ENCODE peak calls at places on chromosome 19, in ten cellular contexts. One of them, this sample, is unnamed.

GRCh38 chr19:34096020-34096915 is 76.0 kb upstream of the LSM14A start:
- DNase-seq in SK-N-SH: peak
- DNase-seq in Calu3: peak
- DNase-seq in epithelial cell of proximal tubule: peak
- DNase-seq in cardiac fibroblast: peak
- DNase-seq in fibroblast of pulmonary artery: peak
- DNase-seq in uterus: no peak
- DNase-seq in fibroblast of lung: peak
- DNase-seq in MM.1S: peak
- DNase-seq in glutamatergic neuron: no peak
- DNase-seq in this sample: no peak

GRCh38 chr19:42253245-42254082 is 1.5 kb downstream of the ERF start:
- DNase-seq in SK-N-SH: peak
- DNase-seq in Calu3: peak
- DNase-seq in epithelial cell of proximal tubule: no peak
- DNase-seq in cardiac fibroblast: peak
- DNase-seq in fibroblast of pulmonary artery: peak
- DNase-seq in uterus: peak
- DNase-seq in fibroblast of lung: peak
- DNase-seq in MM.1S: peak
- DNase-seq in glutamatergic neuron: peak
- DNase-seq in this sample: peak

GRCh38 chr19:36115453-36116343 is at the start of gene TBCB:
- DNase-seq in SK-N-SH: peak
- DNase-seq in Calu3: no peak
- DNase-seq in epithelial cell of proximal tubule: no peak
- DNase-seq in cardiac fibroblast: peak
- DNase-seq in fibroblast of pulmonary artery: peak
- DNase-seq in uterus: peak
- DNase-seq in fibroblast of lung: peak
- DNase-seq in MM.1S: peak
- DNase-seq in glutamatergic neuron: peak
- DNase-seq in this sample: no peak

GRCh38 chr19:16596399-16596798 is 24.2 kb upstream of the SLC35E1 start:
- DNase-seq in SK-N-SH: no peak
- DNase-seq in Calu3: no peak
- DNase-seq in epithelial cell of proximal tubule: no peak
- DNase-seq in cardiac fibroblast: no peak
- DNase-seq in fibroblast of pulmonary artery: no peak
- DNase-seq in uterus: no peak
- DNase-seq in fibroblast of lung: no peak
- DNase-seq in MM.1S: no peak
- DNase-seq in glutamatergic neuron: no peak
- DNase-seq in this sample: no peak

GRCh38 chr19:31885280-31885853 is 460.0 kb upstream of the ZNF507 start:
- DNase-seq in SK-N-SH: no peak
- DNase-seq in Calu3: no peak
- DNase-seq in epithelial cell of proximal tubule: no peak
- DNase-seq in cardiac fibroblast: no peak
- DNase-seq in fibroblast of pulmonary artery: no peak
- DNase-seq in uterus: no peak
- DNase-seq in fibroblast of lung: no peak
- DNase-seq in MM.1S: no peak
- DNase-seq in glutamatergic neuron: no peak
- DNase-seq in this sample: no peak

GRCh38 chr19:33528404-33528803 is 6.8 kb upstream of the PEPD start:
- DNase-seq in SK-N-SH: no peak
- DNase-seq in Calu3: no peak
- DNase-seq in epithelial cell of proximal tubule: no peak
- DNase-seq in cardiac fibroblast: no peak
- DNase-seq in fibroblast of pulmonary artery: no peak
- DNase-seq in uterus: no peak
- DNase-seq in fibroblast of lung: no peak
- DNase-seq in MM.1S: no peak
- DNase-seq in glutamatergic neuron: no peak
- DNase-seq in this sample: no peak

GRCh38 chr19:46466536-46467199 is 4.7 kb downstream of the PNMA8A start:
- DNase-seq in SK-N-SH: no peak
- DNase-seq in Calu3: no peak
- DNase-seq in epithelial cell of proximal tubule: no peak
- DNase-seq in cardiac fibroblast: peak
- DNase-seq in fibroblast of pulmonary artery: peak
- DNase-seq in uterus: peak
- DNase-seq in fibroblast of lung: peak
- DNase-seq in MM.1S: peak
- DNase-seq in glutamatergic neuron: no peak
- DNase-seq in this sample: no peak

GRCh38 chr19:763869-764268 is 13.0 kb downstream of the MISP start:
- DNase-seq in SK-N-SH: no peak
- DNase-seq in Calu3: no peak
- DNase-seq in epithelial cell of proximal tubule: no peak
- DNase-seq in cardiac fibroblast: no peak
- DNase-seq in fibroblast of pulmonary artery: no peak
- DNase-seq in uterus: no peak
- DNase-seq in fibroblast of lung: no peak
- DNase-seq in MM.1S: no peak
- DNase-seq in glutamatergic neuron: no peak
- DNase-seq in this sample: no peak

DNA sequence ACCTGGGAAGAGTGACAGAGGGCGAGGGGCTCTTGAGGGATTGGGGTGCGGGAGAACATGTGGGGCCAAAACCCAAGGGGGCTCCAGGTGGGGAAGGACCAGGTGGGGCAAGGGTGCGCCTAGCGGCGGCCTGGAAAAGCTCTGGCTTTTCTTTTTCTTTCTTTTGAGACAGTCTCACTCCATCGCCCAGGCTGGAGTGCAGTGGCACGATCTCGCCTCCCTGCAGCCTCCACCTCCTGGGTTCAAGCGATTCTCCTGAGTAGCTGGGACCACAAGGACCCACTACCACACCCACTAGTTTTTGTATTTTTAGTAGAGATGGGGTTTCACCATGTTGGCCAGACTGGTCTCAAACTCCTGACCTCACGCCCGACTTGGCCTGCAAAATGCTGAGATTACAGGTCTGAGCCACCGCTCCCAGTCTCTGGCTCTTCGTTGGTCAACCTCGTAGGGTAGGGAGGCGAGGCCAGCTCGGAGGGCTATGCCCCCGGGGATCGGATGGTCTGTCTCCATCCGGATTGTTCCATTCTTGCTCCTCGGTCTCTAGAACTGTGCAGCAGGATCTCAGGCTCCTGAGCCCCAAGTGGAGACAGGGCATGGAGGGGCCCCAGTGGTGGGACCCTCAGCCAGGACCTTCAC is 3.7 kb downstream of the GADD45B start:
- DNase-seq in SK-N-SH: no peak
- DNase-seq in Calu3: no peak
- DNase-seq in epithelial cell of proximal tubule: no peak
- DNase-seq in cardiac fibroblast: peak
- DNase-seq in fibroblast of pulmonary artery: peak
- DNase-seq in uterus: no peak
- DNase-seq in fibroblast of lung: no peak
- DNase-seq in MM.1S: peak
- DNase-seq in glutamatergic neuron: no peak
- DNase-seq in this sample: no peak
- TF ChIP-seq CTCF in SK-N-SH: no peak
- TF ChIP-seq CTCF in Calu3: no peak
- TF ChIP-seq CTCF in epithelial cell of proximal tubule: peak
- TF ChIP-seq CTCF in cardiac fibroblast: no peak
- TF ChIP-seq CTCF in fibroblast of pulmonary artery: peak
- TF ChIP-seq CTCF in uterus: no peak
- TF ChIP-seq CTCF in fibroblast of lung: no peak
- TF ChIP-seq CTCF in MM.1S: peak
- TF ChIP-seq CTCF in glutamatergic neuron: peak
- TF ChIP-seq CTCF in this sample: peak

GRCh38 chr19:57655443-57655842 is 13.3 kb upstream of the ZSCAN4 start:
- DNase-seq in SK-N-SH: no peak
- DNase-seq in Calu3: no peak
- DNase-seq in epithelial cell of proximal tubule: no peak
- DNase-seq in cardiac fibroblast: no peak
- DNase-seq in fibroblast of pulmonary artery: no peak
- DNase-seq in uterus: no peak
- DNase-seq in fibroblast of lung: no peak
- DNase-seq in MM.1S: no peak
- DNase-seq in glutamatergic neuron: no peak
- DNase-seq in this sample: no peak

GRCh38 chr19:57648336-57649003 is 15.5 kb downstream of the ZNF211 start:
- DNase-seq in SK-N-SH: peak
- DNase-seq in Calu3: no peak
- DNase-seq in epithelial cell of proximal tubule: no peak
- DNase-seq in cardiac fibroblast: no peak
- DNase-seq in fibroblast of pulmonary artery: no peak
- DNase-seq in uterus: no peak
- DNase-seq in fibroblast of lung: no peak
- DNase-seq in MM.1S: no peak
- DNase-seq in glutamatergic neuron: no peak
- DNase-seq in this sample: no peak

GRCh38 chr19:57656346-57656745 is 12.4 kb upstream of the ZSCAN4 start:
- DNase-seq in SK-N-SH: no peak
- DNase-seq in Calu3: no peak
- DNase-seq in epithelial cell of proximal tubule: no peak
- DNase-seq in cardiac fibroblast: no peak
- DNase-seq in fibroblast of pulmonary artery: no peak
- DNase-seq in uterus: no peak
- DNase-seq in fibroblast of lung: no peak
- DNase-seq in MM.1S: no peak
- DNase-seq in glutamatergic neuron: no peak
- DNase-seq in this sample: no peak

GRCh38 chr19:57653689-57654088 is 15.0 kb upstream of the ZSCAN4 start:
- DNase-seq in SK-N-SH: no peak
- DNase-seq in Calu3: no peak
- DNase-seq in epithelial cell of proximal tubule: no peak
- DNase-seq in cardiac fibroblast: no peak
- DNase-seq in fibroblast of pulmonary artery: no peak
- DNase-seq in uterus: no peak
- DNase-seq in fibroblast of lung: no peak
- DNase-seq in MM.1S: no peak
- DNase-seq in glutamatergic neuron: no peak
- DNase-seq in this sample: no peak

GRCh38 chr19:57651654-57651996 is 17.1 kb upstream of the ZSCAN4 start:
- DNase-seq in SK-N-SH: no peak
- DNase-seq in Calu3: no peak
- DNase-seq in epithelial cell of proximal tubule: no peak
- DNase-seq in cardiac fibroblast: no peak
- DNase-seq in fibroblast of pulmonary artery: no peak
- DNase-seq in uterus: no peak
- DNase-seq in fibroblast of lung: no peak
- DNase-seq in MM.1S: no peak
- DNase-seq in glutamatergic neuron: no peak
- DNase-seq in this sample: no peak
- TF ChIP-seq CTCF in SK-N-SH: no peak
- TF ChIP-seq CTCF in Calu3: no peak
- TF ChIP-seq CTCF in epithelial cell of proximal tubule: no peak
- TF ChIP-seq CTCF in cardiac fibroblast: no peak
- TF ChIP-seq CTCF in fibroblast of pulmonary artery: peak
- TF ChIP-seq CTCF in uterus: no peak
- TF ChIP-seq CTCF in fibroblast of lung: no peak
- TF ChIP-seq CTCF in MM.1S: no peak
- TF ChIP-seq CTCF in glutamatergic neuron: no peak
- TF ChIP-seq CTCF in this sample: no peak

GRCh38 chr19:7881910-7882309 is 6.4 kb upstream of the LRRC8E start:
- DNase-seq in SK-N-SH: no peak
- DNase-seq in Calu3: no peak
- DNase-seq in epithelial cell of proximal tubule: no peak
- DNase-seq in cardiac fibroblast: no peak
- DNase-seq in fibroblast of pulmonary artery: no peak
- DNase-seq in uterus: no peak
- DNase-seq in fibroblast of lung: no peak
- DNase-seq in MM.1S: no peak
- DNase-seq in glutamatergic neuron: no peak
- DNase-seq in this sample: no peak

GRCh38 chr19:7883105-7883504 is 5.2 kb upstream of the LRRC8E start:
- DNase-seq in SK-N-SH: no peak
- DNase-seq in Calu3: no peak
- DNase-seq in epithelial cell of proximal tubule: no peak
- DNase-seq in cardiac fibroblast: no peak
- DNase-seq in fibroblast of pulmonary artery: no peak
- DNase-seq in uterus: no peak
- DNase-seq in fibroblast of lung: no peak
- DNase-seq in MM.1S: no peak
- DNase-seq in glutamatergic neuron: no peak
- DNase-seq in this sample: no peak

GRCh38 chr19:7885818-7886217 is 2.5 kb upstream of the LRRC8E start:
- DNase-seq in SK-N-SH: no peak
- DNase-seq in Calu3: no peak
- DNase-seq in epithelial cell of proximal tubule: no peak
- DNase-seq in cardiac fibroblast: no peak
- DNase-seq in fibroblast of pulmonary artery: no peak
- DNase-seq in uterus: no peak
- DNase-seq in fibroblast of lung: no peak
- DNase-seq in MM.1S: no peak
- DNase-seq in glutamatergic neuron: no peak
- DNase-seq in this sample: no peak

GRCh38 chr19:7887408-7888144 is 734 bp upstream of the LRRC8E start:
- DNase-seq in SK-N-SH: no peak
- DNase-seq in Calu3: no peak
- DNase-seq in epithelial cell of proximal tubule: no peak
- DNase-seq in cardiac fibroblast: no peak
- DNase-seq in fibroblast of pulmonary artery: no peak
- DNase-seq in uterus: no peak
- DNase-seq in fibroblast of lung: no peak
- DNase-seq in MM.1S: no peak
- DNase-seq in glutamatergic neuron: no peak
- DNase-seq in this sample: no peak

GRCh38 chr19:7883796-7884570 is 4.3 kb upstream of the LRRC8E start:
- DNase-seq in SK-N-SH: no peak
- DNase-seq in Calu3: no peak
- DNase-seq in epithelial cell of proximal tubule: no peak
- DNase-seq in cardiac fibroblast: peak
- DNase-seq in fibroblast of pulmonary artery: no peak
- DNase-seq in uterus: no peak
- DNase-seq in fibroblast of lung: peak
- DNase-seq in MM.1S: no peak
- DNase-seq in glutamatergic neuron: no peak
- DNase-seq in this sample: no peak
- TF ChIP-seq CTCF in SK-N-SH: no peak
- TF ChIP-seq CTCF in Calu3: no peak
- TF ChIP-seq CTCF in epithelial cell of proximal tubule: no peak
- TF ChIP-seq CTCF in cardiac fibroblast: no peak
- TF ChIP-seq CTCF in fibroblast of pulmonary artery: no peak
- TF ChIP-seq CTCF in uterus: no peak
- TF ChIP-seq CTCF in fibroblast of lung: no peak
- TF ChIP-seq CTCF in MM.1S: no peak
- TF ChIP-seq CTCF in glutamatergic neuron: no peak
- TF ChIP-seq CTCF in this sample: no peak

GRCh38 chr19:18830488-18830887 is 1.3 kb upstream of the UPF1 start:
- DNase-seq in SK-N-SH: no peak
- DNase-seq in Calu3: no peak
- DNase-seq in epithelial cell of proximal tubule: no peak
- DNase-seq in cardiac fibroblast: no peak
- DNase-seq in fibroblast of pulmonary artery: no peak
- DNase-seq in uterus: no peak
- DNase-seq in fibroblast of lung: no peak
- DNase-seq in MM.1S: no peak
- DNase-seq in glutamatergic neuron: no peak
- DNase-seq in this sample: no peak

GRCh38 chr19:18833849-18834643 is 2.3 kb downstream of the UPF1 start:
- DNase-seq in SK-N-SH: no peak
- DNase-seq in Calu3: peak
- DNase-seq in epithelial cell of proximal tubule: no peak
- DNase-seq in cardiac fibroblast: no peak
- DNase-seq in fibroblast of pulmonary artery: no peak
- DNase-seq in uterus: no peak
- DNase-seq in fibroblast of lung: no peak
- DNase-seq in MM.1S: peak
- DNase-seq in glutamatergic neuron: no peak
- DNase-seq in this sample: no peak

GRCh38 chr19:18832331-18833140 is 777 bp downstream of the UPF1 start:
- DNase-seq in SK-N-SH: peak
- DNase-seq in Calu3: peak
- DNase-seq in epithelial cell of proximal tubule: no peak
- DNase-seq in cardiac fibroblast: peak
- DNase-seq in fibroblast of pulmonary artery: no peak
- DNase-seq in uterus: no peak
- DNase-seq in fibroblast of lung: peak
- DNase-seq in MM.1S: peak
- DNase-seq in glutamatergic neuron: peak
- DNase-seq in this sample: no peak

GRCh38 chr19:18833141-18833476 is 1.4 kb downstream of the UPF1 start:
- DNase-seq in SK-N-SH: no peak
- DNase-seq in Calu3: no peak
- DNase-seq in epithelial cell of proximal tubule: no peak
- DNase-seq in cardiac fibroblast: no peak
- DNase-seq in fibroblast of pulmonary artery: no peak
- DNase-seq in uterus: no peak
- DNase-seq in fibroblast of lung: peak
- DNase-seq in MM.1S: peak
- DNase-seq in glutamatergic neuron: no peak
- DNase-seq in this sample: no peak

DNA sequence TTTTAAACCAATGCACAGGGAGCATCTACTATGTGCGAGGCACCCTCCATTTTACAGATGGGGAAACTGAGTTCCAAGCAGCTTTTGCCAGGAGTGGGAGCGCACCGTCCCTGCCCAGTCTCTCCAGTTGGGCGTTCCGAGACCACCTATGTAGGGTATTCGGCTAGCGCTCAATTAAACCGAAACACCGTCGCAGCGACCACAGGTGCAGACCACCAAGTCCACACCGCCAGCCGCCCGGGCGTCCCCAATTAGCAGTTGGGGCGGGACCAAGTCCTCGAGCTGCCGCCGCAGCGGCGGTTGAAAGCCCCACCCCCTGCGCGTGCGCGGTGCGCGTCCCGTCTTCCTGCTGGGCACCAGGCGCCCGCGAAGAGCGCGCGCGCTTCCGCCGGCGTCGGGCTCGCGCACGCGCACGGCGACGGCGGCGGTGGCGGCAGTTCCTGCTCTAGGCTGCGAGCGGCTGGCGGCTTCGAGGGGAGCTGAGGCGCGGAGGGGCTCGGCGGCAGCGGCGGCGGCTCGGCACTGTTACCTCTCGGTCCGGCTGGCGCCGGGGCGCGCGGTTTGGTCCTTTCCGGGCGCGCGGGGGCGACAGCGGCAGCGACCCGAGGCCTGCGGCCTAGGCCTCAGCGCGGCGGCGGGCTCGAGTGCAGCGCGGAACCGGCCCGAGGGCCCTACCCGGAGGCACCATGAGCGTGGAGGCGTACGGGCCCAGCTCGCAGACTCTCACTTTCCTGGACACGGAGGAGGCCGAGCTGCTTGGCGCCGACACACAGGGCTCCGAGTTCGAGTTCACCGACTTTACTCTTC is at the start of gene UPF1:
- DNase-seq in SK-N-SH: peak
- DNase-seq in Calu3: peak
- DNase-seq in epithelial cell of proximal tubule: no peak
- DNase-seq in cardiac fibroblast: peak
- DNase-seq in fibroblast of pulmonary artery: peak
- DNase-seq in uterus: peak
- DNase-seq in fibroblast of lung: peak
- DNase-seq in MM.1S: peak
- DNase-seq in glutamatergic neuron: peak
- DNase-seq in this sample: peak
- TF ChIP-seq CTCF in SK-N-SH: no peak
- TF ChIP-seq CTCF in Calu3: no peak
- TF ChIP-seq CTCF in epithelial cell of proximal tubule: no peak
- TF ChIP-seq CTCF in cardiac fibroblast: no peak
- TF ChIP-seq CTCF in fibroblast of pulmonary artery: no peak
- TF ChIP-seq CTCF in uterus: peak
- TF ChIP-seq CTCF in fibroblast of lung: no peak
- TF ChIP-seq CTCF in MM.1S: no peak
- TF ChIP-seq CTCF in glutamatergic neuron: no peak
- TF ChIP-seq CTCF in this sample: peak